ENCODE peak calls at places on chromosomes 13 and 19, in nine cellular contexts. Z is CD8-positive, alpha-beta T cell; N is mammary epithelial cell; P is HFFc6; G is cardiac muscle cell; K is colonic mucosa; C is epithelial cell of esophagus; Y is HL-60; U is tibial artery. X is an unnamed sample.
A peak's percentile ranks its signal among the peaks of the same experiment; 100 is the strongest.

GRCh38 chr19:9128171-9128570 is 1.4 kb upstream of the OR7G3 start:
- DNase-seq in Y (no peak), P (no peak), K (no peak), C (peak; percentile 61), U (no peak), Z (no peak), G (peak; percentile 70), N (peak; percentile 57), X (no peak)

GRCh38 chr19:44573183-44573582 is 40.2 kb upstream of the IGSF23 start:
- DNase-seq in Z (no peak), Y (no peak), P (no peak), N (no peak), C (no peak), G (no peak), U (no peak), K (no peak), X (no peak)

GRCh38 chr19:39518458-39518857 is 3.5 kb downstream of the SELENOV start:
- DNase-seq in G (no peak), N (no peak), U (no peak), K (no peak), C (no peak), Z (no peak), P (no peak), Y (no peak), X (no peak)

GRCh38 chr19:43625918-43626579 is 6.6 kb upstream of the ZNF428 start:
- DNase-seq in N (no peak), Y (no peak), P (no peak), U (no peak), Z (no peak), C (peak; percentile 27), G (peak; percentile 43), K (peak; percentile 35), X (no peak)

GRCh38 chr13:108176685-108177274 is 38.6 kb downstream of the LIG4 start:
- DNase-seq in Z (peak; percentile 64), C (peak; percentile 62), Y (no peak), N (peak; percentile 21), U (no peak), P (no peak), K (peak; percentile 37), G (peak; percentile 29), X (no peak)

GRCh38 chr13:51112771-51113170 is 1.7 kb upstream of the C13orf42 start:
- DNase-seq in Z (no peak), G (no peak), K (no peak), U (no peak), N (peak; percentile 52), Y (no peak), C (peak; percentile 45), P (no peak), X (no peak)

GRCh38 chr19:29214411-29214810 is 1.5 kb upstream of the UQCRFS1 start:
- DNase-seq in Z (no peak), U (no peak), G (no peak), C (no peak), N (no peak), K (no peak), P (no peak), Y (no peak), X (no peak)

GRCh38 chr19:7734220-7735203 is 2.6 kb upstream of the CLEC4G start:
- DNase-seq in N (no peak), U (no peak), C (peak; percentile 16), Y (peak; percentile 89), G (peak; percentile 68), K (no peak), P (no peak), Z (no peak), X (peak; percentile 41)

GRCh38 chr13:74870865-74871264 is 611.1 kb downstream of the TBC1D4 start:
- DNase-seq in P (peak; percentile 13), N (peak; percentile 63), K (no peak), G (peak; percentile 18), U (no peak), Y (no peak), Z (no peak), C (peak; percentile 77), X (no peak)

GRCh38 chr13:113001251-113002140 is 32.5 kb downstream of the MCF2L start:
- DNase-seq in G (peak; percentile 20), C (no peak), Z (no peak), P (no peak), Y (no peak), K (peak; percentile 52), U (no peak), N (no peak), X (no peak)

GRCh38 chr13:88188986-88189385 is 517.8 kb downstream of the SLITRK5 start:
- DNase-seq in Y (no peak), Z (no peak), P (no peak), C (no peak), N (no peak), U (no peak), K (no peak), G (no peak), X (no peak)
- TF ChIP-seq CTCF in Y (no peak), Z (no peak), P (no peak), C (no peak), N (no peak), U (no peak), K (no peak), G (no peak), X (no peak)

GRCh38 chr19:38371081-38371480 is 3.3 kb upstream of the PSMD8 start:
- DNase-seq in N (no peak), P (no peak), Z (no peak), U (no peak), Y (no peak), K (no peak), C (no peak), G (no peak), X (no peak)
- TF ChIP-seq CTCF in N (no peak), P (no peak), Z (no peak), U (no peak), Y (no peak), K (no peak), C (no peak), G (no peak), X (no peak)

GRCh38 chr13:97659602-97660001 is 225.6 kb downstream of the RAP2A start:
- DNase-seq in C (no peak), K (no peak), P (no peak), Y (no peak), G (peak; percentile 59), U (no peak), N (no peak), Z (no peak), X (no peak)
- TF ChIP-seq CTCF in C (peak; percentile 12), K (no peak), P (peak; percentile 15), Y (no peak), G (peak; percentile 52), U (no peak), N (no peak), Z (no peak), X (peak; percentile 73)

GRCh38 chr19:33214621-33215020 is 11.0 kb downstream of the SLC7A10 start:
- DNase-seq in Y (no peak), U (no peak), N (peak; percentile 14), P (peak; percentile 22), K (no peak), C (peak; percentile 19), G (peak; percentile 63), Z (no peak), X (no peak)
- TF ChIP-seq CTCF in Y (peak; percentile 70), U (no peak), N (peak; percentile 29), P (peak; percentile 40), K (no peak), C (peak; percentile 26), G (peak; percentile 62), Z (no peak), X (peak; percentile 55)

GRCh38 chr13:59888408-59888807 is 275.3 kb downstream of the DIAPH3 start:
- DNase-seq in P (no peak), K (no peak), U (no peak), Z (no peak), Y (no peak), G (no peak), N (no peak), C (no peak), X (no peak)
- TF ChIP-seq CTCF in P (no peak), K (no peak), U (no peak), Z (no peak), Y (no peak), G (no peak), N (no peak), C (no peak), X (no peak)

GRCh38 chr13:84130739-84131138 is 248.5 kb upstream of the SLITRK1 start:
- DNase-seq in U (no peak), C (peak; percentile 37), Z (no peak), P (peak; percentile 31), N (no peak), Y (no peak), G (no peak), K (no peak), X (no peak)

GRCh38 chr13:84131249-84131648 is 249.0 kb upstream of the SLITRK1 start:
- DNase-seq in C (no peak), G (no peak), Y (no peak), P (no peak), K (no peak), Z (no peak), U (no peak), N (no peak), X (no peak)

GRCh38 chr13:84137292-84137691 is 255.0 kb upstream of the SLITRK1 start:
- DNase-seq in G (peak; percentile 0), Y (no peak), N (peak; percentile 29), C (no peak), P (peak; percentile 16), U (no peak), Z (peak; percentile 41), K (no peak), X (no peak)

GRCh38 chr13:84136582-84136981 is 254.3 kb upstream of the SLITRK1 start:
- DNase-seq in K (no peak), Y (no peak), C (no peak), N (no peak), U (no peak), Z (no peak), P (no peak), G (no peak), X (no peak)

DNA sequence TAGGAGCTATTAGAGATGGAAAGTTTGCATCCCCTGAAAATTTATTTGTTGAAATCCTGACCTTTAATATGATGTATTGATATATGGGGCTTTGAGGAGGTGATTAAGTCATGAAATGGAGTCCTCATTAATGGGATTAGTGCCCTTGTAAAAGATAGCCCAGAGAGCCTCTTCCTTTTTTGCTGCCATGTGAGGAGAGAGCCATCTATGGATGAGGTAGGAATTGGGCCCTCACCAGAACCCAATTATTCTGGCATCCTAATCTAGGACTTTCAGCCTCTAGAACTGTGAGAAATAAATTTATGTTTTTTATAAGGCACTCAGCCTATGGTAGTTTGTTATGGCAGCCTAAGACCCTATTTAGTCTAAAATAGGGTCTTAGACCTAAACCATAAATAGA is 250.2 kb upstream of the SLITRK1 start:
- DNase-seq in N (no peak), K (no peak), Y (no peak), C (no peak), U (no peak), G (no peak), P (no peak), Z (no peak), X (no peak)
- TF ChIP-seq CTCF in N (peak; percentile 28), K (no peak), Y (no peak), C (no peak), U (no peak), G (no peak), P (no peak), Z (no peak), X (no peak)

X was measured in chondrocyte.